ENCODE peak calls at places on chromosomes 1 and 21, in eight cellular contexts. M, D, K, Q, V, W, S and O are unnamed samples.
A peak's percentile ranks its signal among the peaks of the same experiment; 100 is the strongest.

GRCh38 chr1:81554108-81554507 is 246.6 kb upstream of the ADGRL2 start:
- DNase-seq in M (no peak), K (no peak), D (no peak), S (peak; percentile 86), Q (no peak), V (no peak), W (no peak), O (no peak)

GRCh38 chr1:157948547-157949152 is 44.8 kb upstream of the KIRREL1 start:
- DNase-seq in V (no peak), W (no peak), K (peak; percentile 54), D (peak; percentile 41), S (no peak), M (no peak), Q (peak; percentile 14), O (no peak)

GRCh38 chr21:25626752-25627151 is 12.3 kb upstream of the JAM2 start:
- DNase-seq in W (no peak), V (no peak), S (no peak), Q (no peak), K (no peak), D (no peak), M (no peak), O (no peak)

GRCh38 chr1:209045326-209046057 is 538.0 kb upstream of the CAMK1G start:
- DNase-seq in V (no peak), W (no peak), D (no peak), M (no peak), K (no peak), Q (no peak), S (no peak), O (no peak)

GRCh38 chr1:195580988-195581387 is 1027.3 kb downstream of the KCNT2 start:
- DNase-seq in M (no peak), W (peak; percentile 17), Q (no peak), S (no peak), K (no peak), D (peak; percentile 22), V (no peak), O (no peak)

GRCh38 chr1:183277821-183278735 is 92.0 kb downstream of the LAMC2 start:
- DNase-seq in Q (no peak), D (peak; percentile 73), W (no peak), K (peak; percentile 89), M (peak; percentile 12), S (no peak), V (no peak), O (no peak)

GRCh38 chr1:78688701-78689100 is 39.1 kb downstream of the IFI44 start:
- DNase-seq in V (no peak), Q (no peak), W (peak; percentile 3), K (peak; percentile 74), S (no peak), M (peak; percentile 9), D (peak; percentile 65), O (no peak)

GRCh38 chr1:86788300-86789206 is 84.2 kb downstream of the SH3GLB1 start:
- DNase-seq in Q (no peak), M (no peak), V (no peak), W (no peak), D (peak; percentile 96), S (no peak), K (peak; percentile 98), O (no peak)

GRCh38 chr21:25283720-25284119 is 323.6 kb downstream of the MRPL39 start:
- DNase-seq in S (no peak), D (peak; percentile 53), M (no peak), K (peak; percentile 68), Q (no peak), W (no peak), V (no peak), O (no peak)

GRCh38 chr1:185207980-185208602 is 51.1 kb downstream of the SWT1 start:
- DNase-seq in S (no peak), Q (no peak), K (peak; percentile 18), M (no peak), D (peak; percentile 11), W (no peak), V (no peak), O (no peak)

GRCh38 chr1:240701412-240701811 is 89.5 kb upstream of the GREM2 start:
- DNase-seq in K (peak; percentile 85), Q (no peak), V (no peak), S (no peak), D (peak; percentile 60), M (peak; percentile 56), W (no peak), O (no peak)

GRCh38 chr1:187092104-187092503 is 263.4 kb downstream of the PLA2G4A start:
- DNase-seq in M (no peak), Q (no peak), W (no peak), D (no peak), K (no peak), S (no peak), V (no peak), O (no peak)

GRCh38 chr1:107669996-107670395 is 295.0 kb downstream of the VAV3 start:
- DNase-seq in V (no peak), W (no peak), K (peak; percentile 41), S (no peak), D (peak; percentile 31), Q (no peak), M (no peak), O (no peak)

GRCh38 chr21:28256420-28256831 is 736.3 kb downstream of the LTN1 start:
- DNase-seq in W (no peak), D (no peak), V (no peak), Q (no peak), S (no peak), K (no peak), M (no peak), O (no peak)

GRCh38 chr1:241998950-241999495 is at the start of gene MAP1LC3C:
- DNase-seq in V (no peak), D (no peak), S (no peak), M (no peak), W (no peak), Q (no peak), K (no peak), O (no peak)

GRCh38 chr21:14977814-14978213 is 87.0 kb downstream of the NRIP1 start:
- DNase-seq in D (no peak), V (no peak), M (no peak), W (no peak), K (no peak), S (peak; percentile 88), Q (no peak), O (no peak)

GRCh38 chr1:244792188-244792850 is 43.1 kb upstream of the COX20 start:
- DNase-seq in K (peak; percentile 71), W (no peak), Q (no peak), S (no peak), M (no peak), D (no peak), V (no peak), O (no peak)

GRCh38 chr21:33670076-33670475 is 27.8 kb downstream of the ITSN1 start:
- DNase-seq in Q (no peak), W (no peak), M (no peak), S (no peak), V (no peak), K (peak; percentile 45), D (no peak), O (no peak)

GRCh38 chr1:182240085-182240484 is 151.5 kb downstream of the GLUL start:
- DNase-seq in W (no peak), S (no peak), V (no peak), M (no peak), K (no peak), Q (no peak), D (no peak), O (no peak)

GRCh38 chr1:156422602-156423091 is 53.6 kb downstream of the RHBG start:
- DNase-seq in K (no peak), M (no peak), D (no peak), W (no peak), Q (no peak), S (no peak), V (no peak), O (peak; percentile 43)

GRCh38 chr1:68011786-68012375 is 38.5 kb downstream of the DIRAS3 start:
- DNase-seq in V (no peak), S (no peak), D (peak; percentile 40), Q (no peak), K (no peak), W (no peak), M (no peak), O (no peak)

GRCh38 chr1:25782608-25783201 is 17.3 kb upstream of the SELENON start:
- DNase-seq in V (no peak), S (no peak), M (no peak), W (no peak), Q (no peak), D (no peak), K (no peak), O (no peak)

GRCh38 chr1:85502171-85502570 is 37.2 kb upstream of the DDAH1 start:
- DNase-seq in S (no peak), D (no peak), W (no peak), V (no peak), K (peak; percentile 62), M (no peak), Q (no peak), O (no peak)

GRCh38 chr1:41649445-41650175 is 165.1 kb upstream of the EDN2 start:
- DNase-seq in D (no peak), M (no peak), S (no peak), V (no peak), K (no peak), W (no peak), Q (no peak), O (no peak)

GRCh38 chr1:209238356-209238755 is 345.2 kb upstream of the CAMK1G start:
- DNase-seq in V (no peak), M (no peak), Q (no peak), D (no peak), S (no peak), K (no peak), W (no peak), O (no peak)

GRCh38 chr1:219304227-219305226 is 130.8 kb downstream of the LYPLAL1 start:
- DNase-seq in W (peak; percentile 30), Q (no peak), V (peak; percentile 89), M (no peak), K (peak; percentile 50), D (peak; percentile 52), S (no peak), O (no peak)

GRCh38 chr1:205800973-205801703 is 11.9 kb downstream of the SLC41A1 start:
- DNase-seq in K (no peak), V (no peak), Q (no peak), S (no peak), M (no peak), D (no peak), W (no peak), O (no peak)